ENCODE peak calls at places on chromosomes 16 and 17, in eight cellular contexts. One of them, this sample, is unnamed.

GRCh38 chr17:81401727-81402529 is 6.7 kb downstream of the BAHCC1 start:
- DNase-seq in IMR-90: no peak
- DNase-seq in lower lobe of right lung: no peak
- DNase-seq in psoas muscle: peak
- DNase-seq in PC-9: no peak
- DNase-seq in stimulated activated CD4-positive, alpha-beta T cell treated with anti-CD3 and anti-CD28 coated beads, TNF-alpha, amount 100 ng/mL, for 48 hours: no peak
- DNase-seq in T-helper 1 cell: no peak
- DNase-seq in ELF-1: peak
- DNase-seq in this sample: no peak

GRCh38 chr16:2507679-2508064 is 6.1 kb upstream of the ATP6V0C start:
- DNase-seq in IMR-90: no peak
- DNase-seq in lower lobe of right lung: peak
- DNase-seq in psoas muscle: peak
- DNase-seq in PC-9: no peak
- DNase-seq in stimulated activated CD4-positive, alpha-beta T cell treated with anti-CD3 and anti-CD28 coated beads, TNF-alpha, amount 100 ng/mL, for 48 hours: no peak
- DNase-seq in T-helper 1 cell: no peak
- DNase-seq in ELF-1: no peak
- DNase-seq in this sample: no peak

GRCh38 chr17:35460354-35460851 is 11.8 kb upstream of the SLFN13 start:
- DNase-seq in IMR-90: no peak
- DNase-seq in lower lobe of right lung: peak
- DNase-seq in psoas muscle: peak
- DNase-seq in PC-9: peak
- DNase-seq in stimulated activated CD4-positive, alpha-beta T cell treated with anti-CD3 and anti-CD28 coated beads, TNF-alpha, amount 100 ng/mL, for 48 hours: no peak
- DNase-seq in T-helper 1 cell: peak
- DNase-seq in ELF-1: peak
- DNase-seq in this sample: no peak

GRCh38 chr17:62965149-62965648 is 836 bp upstream of the TANC2 start:
- DNase-seq in IMR-90: peak
- DNase-seq in lower lobe of right lung: no peak
- DNase-seq in psoas muscle: no peak
- DNase-seq in PC-9: no peak
- DNase-seq in stimulated activated CD4-positive, alpha-beta T cell treated with anti-CD3 and anti-CD28 coated beads, TNF-alpha, amount 100 ng/mL, for 48 hours: peak
- DNase-seq in T-helper 1 cell: no peak
- DNase-seq in ELF-1: no peak
- DNase-seq in this sample: no peak

GRCh38 chr17:73278465-73279453 is 17.1 kb upstream of the CPSF4L start:
- DNase-seq in IMR-90: no peak
- DNase-seq in lower lobe of right lung: no peak
- DNase-seq in psoas muscle: no peak
- DNase-seq in PC-9: peak
- DNase-seq in stimulated activated CD4-positive, alpha-beta T cell treated with anti-CD3 and anti-CD28 coated beads, TNF-alpha, amount 100 ng/mL, for 48 hours: no peak
- DNase-seq in T-helper 1 cell: no peak
- DNase-seq in ELF-1: no peak
- DNase-seq in this sample: peak

GRCh38 chr17:2064147-2064489 is 9.2 kb downstream of the HIC1 start:
- DNase-seq in IMR-90: no peak
- DNase-seq in lower lobe of right lung: no peak
- DNase-seq in psoas muscle: no peak
- DNase-seq in PC-9: no peak
- DNase-seq in stimulated activated CD4-positive, alpha-beta T cell treated with anti-CD3 and anti-CD28 coated beads, TNF-alpha, amount 100 ng/mL, for 48 hours: no peak
- DNase-seq in T-helper 1 cell: no peak
- DNase-seq in ELF-1: no peak
- DNase-seq in this sample: no peak

GRCh38 chr16:87132361-87133014 is 184.7 kb downstream of the C16orf95 start:
- DNase-seq in IMR-90: peak
- DNase-seq in lower lobe of right lung: no peak
- DNase-seq in psoas muscle: no peak
- DNase-seq in PC-9: no peak
- DNase-seq in stimulated activated CD4-positive, alpha-beta T cell treated with anti-CD3 and anti-CD28 coated beads, TNF-alpha, amount 100 ng/mL, for 48 hours: no peak
- DNase-seq in T-helper 1 cell: no peak
- DNase-seq in ELF-1: peak
- DNase-seq in this sample: no peak

GRCh38 chr16:75580-76501 is 2.2 kb upstream of the MPG start:
- DNase-seq in IMR-90: peak
- DNase-seq in lower lobe of right lung: peak
- DNase-seq in psoas muscle: peak
- DNase-seq in PC-9: peak
- DNase-seq in stimulated activated CD4-positive, alpha-beta T cell treated with anti-CD3 and anti-CD28 coated beads, TNF-alpha, amount 100 ng/mL, for 48 hours: no peak
- DNase-seq in T-helper 1 cell: no peak
- DNase-seq in ELF-1: peak
- DNase-seq in this sample: peak

GRCh38 chr16:81570189-81570846 is 125.7 kb downstream of the CMIP start:
- DNase-seq in IMR-90: no peak
- DNase-seq in lower lobe of right lung: no peak
- DNase-seq in psoas muscle: no peak
- DNase-seq in PC-9: no peak
- DNase-seq in stimulated activated CD4-positive, alpha-beta T cell treated with anti-CD3 and anti-CD28 coated beads, TNF-alpha, amount 100 ng/mL, for 48 hours: no peak
- DNase-seq in T-helper 1 cell: no peak
- DNase-seq in ELF-1: no peak
- DNase-seq in this sample: peak

GRCh38 chr17:68821860-68822693 is 133.1 kb downstream of the ABCA8 start:
- DNase-seq in IMR-90: peak
- DNase-seq in lower lobe of right lung: no peak
- DNase-seq in psoas muscle: no peak
- DNase-seq in PC-9: peak
- DNase-seq in stimulated activated CD4-positive, alpha-beta T cell treated with anti-CD3 and anti-CD28 coated beads, TNF-alpha, amount 100 ng/mL, for 48 hours: no peak
- DNase-seq in T-helper 1 cell: no peak
- DNase-seq in ELF-1: peak
- DNase-seq in this sample: no peak

This sample was measured in ovary.